ENCODE peak calls at places on chromosome 17, in four cellular contexts. E is CD8-positive, alpha-beta T cell; K is activated CD8-positive, alpha-beta T cell treated with anti-CD3 and anti-CD28 coated beads for 36 hours; Z is NCI-H774. P is an unnamed sample.

GRCh38 chr17:7229504-7229903 is 4.8 kb downstream of the DVL2 start:
- DNase-seq in E (no peak), Z (no peak), K (no peak), P (no peak)

GRCh38 chr17:38591759-38592241 is 14.0 kb downstream of the SRCIN1 start:
- DNase-seq in Z (no peak), E (no peak), K (no peak), P (no peak)

GRCh38 chr17:12591336-12591735 is 74.4 kb upstream of the MYOCD start:
- DNase-seq in Z (no peak), E (no peak), K (no peak), P (no peak)

GRCh38 chr17:39461911-39462641 is 790 bp downstream of the CDK12 start:
- DNase-seq in E (no peak), K (peak), Z (peak), P (no peak)

GRCh38 chr17:2916362-2916928 is 120.2 kb downstream of the RAP1GAP2 start:
- DNase-seq in Z (no peak), E (no peak), K (no peak), P (no peak)

GRCh38 chr17:48187867-48188608 is 80.5 kb downstream of the SNX11 start:
- DNase-seq in E (no peak), Z (peak), K (no peak), P (no peak)

GRCh38 chr17:76420356-76421053 is 32.4 kb downstream of the UBE2O start:
- DNase-seq in E (no peak), K (no peak), Z (no peak), P (no peak)

GRCh38 chr17:17983776-17984175 is 11.1 kb downstream of the DRC3 start:
- DNase-seq in Z (no peak), E (no peak), K (no peak), P (no peak)

GRCh38 chr17:28475151-28475900 is 1.9 kb downstream of the SLC13A2 start:
- DNase-seq in E (no peak), K (no peak), Z (no peak), P (no peak)

GRCh38 chr17:56593741-56594527 is 435 bp downstream of the NOG start:
- DNase-seq in Z (peak), E (no peak), K (peak), P (no peak)

GRCh38 chr17:79186406-79186805 is 111.8 kb downstream of the ENGASE start:
- DNase-seq in E (no peak), K (no peak), Z (no peak), P (no peak)

GRCh38 chr17:74798239-74798707 is 22.1 kb upstream of the NAT9 start:
- DNase-seq in E (no peak), K (no peak), Z (no peak), P (no peak)

GRCh38 chr17:44362964-44363612 is 565 bp downstream of the FAM171A2 start:
- DNase-seq in Z (peak), K (no peak), E (no peak), P (no peak)

GRCh38 chr17:29433551-29433950 is 43.4 kb downstream of the TAOK1 start:
- DNase-seq in K (no peak), Z (no peak), E (no peak), P (no peak)

GRCh38 chr17:82100502-82101298 is 2.7 kb upstream of the FASN start:
- DNase-seq in E (no peak), K (no peak), Z (no peak), P (no peak)

GRCh38 chr17:73719588-73720071 is 75.4 kb upstream of the SDK2 start:
- DNase-seq in Z (peak), E (no peak), K (no peak), P (no peak)

GRCh38 chr17:77600346-77600745 is 358.2 kb upstream of the TNRC6C start:
- DNase-seq in E (no peak), Z (no peak), K (no peak), P (no peak)

GRCh38 chr17:59406278-59406677 is 74.8 kb downstream of the YPEL2 start:
- DNase-seq in Z (no peak), E (no peak), K (no peak), P (no peak)

GRCh38 chr17:64773836-64774761 is 112.0 kb upstream of the SMURF2 start:
- DNase-seq in Z (peak), K (no peak), E (no peak), P (no peak)

GRCh38 chr17:55598495-55598894 is 87.2 kb upstream of the SMIM36 start:
- DNase-seq in Z (no peak), K (no peak), E (no peak), P (no peak)

GRCh38 chr17:7884581-7885356 is 3.8 kb upstream of the CHD3 start:
- DNase-seq in K (peak), Z (no peak), E (no peak), P (no peak)

GRCh38 chr17:32265192-32265895 is at the start of gene RHBDL3:
- DNase-seq in K (no peak), Z (peak), E (no peak), P (no peak)

GRCh38 chr17:50767446-50767845 is at the start of gene ANKRD40CL:
- DNase-seq in E (no peak), K (no peak), Z (no peak), P (no peak)

GRCh38 chr17:48209973-48210372 is 102.4 kb downstream of the SNX11 start:
- DNase-seq in Z (no peak), E (no peak), K (no peak), P (no peak)

GRCh38 chr17:46179375-46179999 is 13.7 kb downstream of the KANSL1 start:
- DNase-seq in E (no peak), K (no peak), Z (no peak), P (no peak)

GRCh38 chr17:17818088-17818526 is 18.7 kb downstream of the SREBF1 start:
- DNase-seq in Z (no peak), K (no peak), E (no peak), P (no peak)

GRCh38 chr17:74276561-74277009 is 2.6 kb downstream of the DNAI2 start:
- DNase-seq in E (no peak), Z (no peak), K (no peak), P (no peak)

GRCh38 chr17:298791-299450 is 53.7 kb downstream of the RPH3AL start:
- DNase-seq in K (no peak), E (no peak), Z (no peak), P (no peak)

GRCh38 chr17:79325707-79326106 is 251.1 kb downstream of the ENGASE start:
- DNase-seq in K (no peak), E (no peak), Z (no peak), P (no peak)

P was measured in NCI-H1048.